ENCODE peak calls at places on chromosomes 7 and 10, in nine cellular contexts. X is K562, L is A549, Z is sigmoid colon, M is ovary, S is H1, Y is GM12878, B is tibial nerve, W is stomach. E is an unnamed sample.

GRCh38 chr10:101133489-101134298 is 2.6 kb downstream of the TLX1 start:
- DNase-seq in X (no peak), L (no peak), Z (no peak), M (no peak), S (no peak), Y (no peak), B (no peak), W (no peak), E (no peak)

GRCh38 chr10:115918812-115919211 is 354.2 kb downstream of the GFRA1 start:
- DNase-seq in X (no peak), L (no peak), Z (no peak), M (no peak), S (no peak), Y (no peak), B (no peak), W (no peak), E (no peak)

GRCh38 chr7:111750168-111750715 is 187.9 kb upstream of the IMMP2L start:
- DNase-seq in X (no peak), L (no peak), Z (no peak), M (no peak), S (no peak), Y (no peak), B (no peak), W (no peak), E (no peak)

GRCh38 chr7:94632338-94633024 is 23.5 kb downstream of the SGCE start:
- DNase-seq in X (no peak), L (peak), Z (no peak), M (no peak), S (no peak), Y (no peak), B (no peak), W (no peak), E (no peak)

GRCh38 chr7:81173766-81174281 is 255.0 kb upstream of the SEMA3C start:
- DNase-seq in X (no peak), L (peak), Z (no peak), M (no peak), S (no peak), Y (no peak), B (no peak), W (peak), E (no peak)

GRCh38 chr10:62194924-62195674 is 73.5 kb downstream of the RTKN2 start:
- DNase-seq in X (no peak), L (no peak), Z (no peak), M (no peak), S (no peak), Y (no peak), B (no peak), W (no peak), E (no peak)

GRCh38 chr7:92806496-92806895 is 29.9 kb downstream of the CDK6 start:
- DNase-seq in X (no peak), L (no peak), Z (no peak), M (no peak), S (no peak), Y (no peak), B (no peak), W (no peak), E (no peak)

GRCh38 chr10:55410415-55410885 is 609.4 kb upstream of the PCDH15 start:
- DNase-seq in X (no peak), L (no peak), Z (no peak), M (no peak), S (peak), Y (no peak), B (no peak), W (no peak), E (peak)

GRCh38 chr10:127577376-127577775 is 28.3 kb downstream of the NPS start:
- DNase-seq in X (no peak), L (no peak), Z (no peak), M (no peak), S (no peak), Y (no peak), B (no peak), W (no peak), E (no peak)

GRCh38 chr7:3117488-3118228 is 74.0 kb upstream of the CARD11 start:
- DNase-seq in X (no peak), L (no peak), Z (no peak), M (no peak), S (no peak), Y (no peak), B (no peak), W (no peak), E (no peak)

GRCh38 chr10:130993612-130994011 is 317.9 kb downstream of the TCERG1L start:
- DNase-seq in X (no peak), L (no peak), Z (no peak), M (no peak), S (no peak), Y (no peak), B (no peak), W (no peak), E (no peak)

GRCh38 chr7:148856035-148856881 is 27.8 kb downstream of the EZH2 start:
- DNase-seq in X (peak), L (peak), Z (no peak), M (peak), S (no peak), Y (no peak), B (no peak), W (peak), E (peak)

GRCh38 chr10:131897297-131897899 is 3.4 kb upstream of the PPP2R2D start:
- DNase-seq in X (peak), L (no peak), Z (no peak), M (peak), S (no peak), Y (no peak), B (no peak), W (no peak), E (no peak)

GRCh38 chr7:141202540-141202939 is 128.7 kb downstream of the TMEM178B start:
- DNase-seq in X (no peak), L (no peak), Z (no peak), M (no peak), S (no peak), Y (no peak), B (no peak), W (no peak), E (no peak)

GRCh38 chr7:130356760-130357611 is 12.4 kb downstream of the CPA5 start:
- DNase-seq in X (no peak), L (peak), Z (peak), M (peak), S (no peak), Y (no peak), B (peak), W (no peak), E (peak)

GRCh38 chr7:83947260-83947659 is 247.3 kb downstream of the SEMA3A start:
- DNase-seq in X (peak), L (peak), Z (no peak), M (no peak), S (peak), Y (no peak), B (no peak), W (no peak), E (peak)

GRCh38 chr10:31602541-31603244 is 283.7 kb downstream of the ZEB1 start:
- DNase-seq in X (no peak), L (peak), Z (peak), M (peak), S (no peak), Y (no peak), B (peak), W (peak), E (peak)

GRCh38 chr7:36985866-36986402 is 261.6 kb upstream of the AOAH start:
- DNase-seq in X (no peak), L (no peak), Z (no peak), M (no peak), S (no peak), Y (no peak), B (no peak), W (no peak), E (no peak)

GRCh38 chr10:77643795-77644468 is 6.3 kb upstream of the KCNMA1 start:
- DNase-seq in X (peak), L (peak), Z (no peak), M (peak), S (no peak), Y (no peak), B (no peak), W (peak), E (peak)

DNA sequence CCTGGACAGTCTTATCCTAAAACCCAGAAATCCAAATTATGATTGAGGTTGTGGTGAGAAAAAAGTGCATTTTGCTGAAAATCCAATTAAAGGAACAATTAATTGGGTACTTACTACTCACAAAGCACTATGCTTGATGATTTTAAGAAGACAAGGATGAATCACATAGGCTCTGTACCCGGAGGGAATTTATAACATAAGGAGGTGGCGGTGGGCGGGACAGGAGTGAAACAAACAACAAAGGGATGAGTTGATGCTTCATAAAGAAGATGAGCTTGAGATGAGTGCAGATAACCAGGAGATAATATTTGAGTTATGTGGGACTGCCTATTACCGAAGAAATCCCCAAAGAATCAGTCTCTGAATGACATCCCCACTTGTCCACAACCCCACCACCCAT is 171.1 kb upstream of the FZD8 start:
- DNase-seq in X (no peak), L (no peak), Z (no peak), M (no peak), S (no peak), Y (no peak), B (no peak), W (no peak), E (no peak)
- TF ChIP-seq POLR2A in X (no peak), L (no peak), Z (no peak), M (no peak), S (no peak), Y (no peak), B (no peak), W (no peak), E (no peak)

GRCh38 chr10:69307434-69307833 is 29.1 kb downstream of the HK1 start:
- DNase-seq in X (no peak), L (no peak), Z (no peak), M (no peak), S (no peak), Y (no peak), B (no peak), W (no peak), E (no peak)

GRCh38 chr10:69303632-69304035 is 25.3 kb downstream of the HK1 start:
- DNase-seq in X (no peak), L (no peak), Z (no peak), M (no peak), S (no peak), Y (no peak), B (no peak), W (no peak), E (no peak)
- TF ChIP-seq EP300 in X (no peak), L (no peak), Z (no peak), M (no peak), S (no peak), Y (no peak), B (no peak), W (no peak), E (no peak)

DNA sequence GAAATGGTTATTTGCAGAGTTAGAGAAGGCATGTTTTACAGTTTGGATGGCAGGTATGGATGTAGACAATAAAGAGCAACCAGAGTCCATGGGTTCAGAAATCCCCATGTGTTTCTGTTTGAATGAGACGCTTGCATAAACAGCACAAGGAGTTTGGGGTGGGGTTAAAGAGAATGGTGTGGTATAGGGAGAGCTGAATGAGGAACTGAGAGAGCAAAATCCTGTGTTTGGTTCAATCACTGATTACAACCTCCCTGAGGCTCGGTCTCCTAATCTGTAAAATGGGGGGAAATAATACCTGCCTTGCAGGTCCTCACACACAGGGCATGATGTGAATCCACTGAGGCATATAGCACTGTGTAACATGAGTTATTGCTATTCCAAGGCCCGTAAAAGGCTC is 23.7 kb downstream of the CAV1 start:
- DNase-seq in X (no peak), L (no peak), Z (no peak), M (no peak), S (no peak), Y (peak), B (no peak), W (no peak), E (no peak)
- TF ChIP-seq POLR2A in X (no peak), L (no peak), Z (no peak), M (no peak), S (no peak), Y (no peak), B (no peak), W (no peak), E (no peak)

DNA sequence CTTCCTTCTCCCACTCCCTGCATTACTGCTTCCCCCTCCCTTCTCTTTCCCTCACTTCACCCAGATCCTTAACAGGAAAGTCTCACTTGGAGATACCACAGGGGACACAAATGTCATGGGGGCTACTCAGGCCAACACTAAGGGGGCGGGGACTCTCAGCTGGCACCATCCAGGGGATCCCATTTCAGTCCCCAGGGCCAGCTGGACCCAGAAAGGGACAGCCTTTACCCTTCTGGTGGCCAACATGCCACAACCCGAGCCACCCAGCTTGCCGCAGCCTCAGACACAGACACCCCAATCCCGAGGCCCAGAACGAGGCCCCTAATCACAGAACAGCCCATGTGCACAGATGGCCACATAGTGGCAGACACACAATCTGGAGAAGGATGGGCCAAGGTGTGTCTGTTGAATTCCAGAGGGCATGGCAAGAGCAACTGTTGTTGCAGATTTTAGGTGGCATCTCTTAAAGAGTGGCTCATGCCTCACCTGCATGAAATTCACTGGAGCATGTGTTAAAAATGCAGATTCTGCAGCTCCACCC is 5.6 kb downstream of the CAMK2G start:
- DNase-seq in X (no peak), L (no peak), Z (no peak), M (no peak), S (no peak), Y (no peak), B (no peak), W (no peak), E (no peak)
- TF ChIP-seq EP300 in X (no peak), L (no peak), Z (no peak), M (no peak), S (no peak), Y (no peak), B (no peak), W (no peak), E (no peak)

DNA sequence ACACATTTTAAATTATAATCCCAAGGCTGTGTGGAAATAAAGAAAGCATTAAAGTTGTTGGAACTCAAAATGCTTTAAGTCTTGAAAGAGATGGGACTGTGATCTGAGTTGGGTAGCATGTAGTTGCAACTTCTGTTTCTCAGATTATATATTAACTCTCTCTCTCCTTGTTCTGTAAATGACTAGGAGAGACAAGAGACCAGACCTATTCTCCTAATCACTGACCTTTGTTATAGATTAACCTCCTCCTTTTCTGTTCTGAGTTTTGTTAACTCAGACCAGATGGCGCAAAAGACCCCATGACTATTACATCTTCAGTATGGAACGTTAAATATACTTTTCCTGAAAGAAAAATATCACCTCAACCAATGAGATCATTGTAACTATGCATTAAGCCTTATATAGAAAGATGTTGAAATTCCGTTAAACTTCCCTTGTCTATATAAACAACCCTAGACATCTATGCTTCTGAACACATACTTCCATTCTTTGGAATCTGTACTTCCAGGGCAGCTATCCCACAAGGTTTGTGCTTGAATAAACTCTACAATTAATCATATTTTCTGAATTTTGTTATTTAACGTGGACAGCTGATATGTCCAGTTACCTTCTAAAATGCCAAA is 143.5 kb upstream of the TRIM24 start:
- DNase-seq in X (no peak), L (peak), Z (no peak), M (no peak), S (no peak), Y (peak), B (no peak), W (no peak), E (no peak)
- TF ChIP-seq POLR2A in X (no peak), L (no peak), Z (no peak), M (no peak), S (no peak), Y (no peak), B (no peak), W (no peak), E (no peak)